ENCODE peak calls at places on chromosomes 11 and 22, in seven cellular contexts. R is tibial nerve, N is left colon, Z is T-helper 1 cell, Y is epithelial cell of esophagus, I is fibroblast of pulmonary artery, A is T1000. B is an unnamed sample.

GRCh38 chr11:70383664-70384395 is 14.5 kb upstream of the CTTN start:
- DNase-seq in Z (no peak), I (no peak), Y (no peak), A (no peak), R (no peak), N (no peak), B (no peak)

GRCh38 chr11:69306821-69307220 is 12.9 kb downstream of the MYEOV start:
- DNase-seq in R (no peak), Z (no peak), I (no peak), N (no peak), Y (no peak), A (no peak), B (no peak)

GRCh38 chr22:17922925-17923898 is 101.1 kb downstream of the MICAL3 start:
- DNase-seq in R (no peak), I (peak), Z (no peak), A (peak), Y (no peak), N (no peak), B (no peak)

GRCh38 chr11:4713241-4713640 is 8.7 kb downstream of the MMP26 start:
- DNase-seq in I (no peak), A (no peak), N (no peak), R (no peak), Y (peak), Z (no peak), B (no peak)

GRCh38 chr22:42788021-42788420 is 67.4 kb upstream of the A4GALT start:
- DNase-seq in Y (no peak), I (no peak), Z (no peak), A (no peak), R (no peak), N (no peak), B (no peak)

GRCh38 chr11:111299111-111300026 is 1.0 kb downstream of the POU2AF3 start:
- DNase-seq in N (peak), Z (no peak), Y (peak), I (peak), A (no peak), R (peak), B (peak)

GRCh38 chr22:33002035-33002434 is 56.1 kb downstream of the SYN3 start:
- DNase-seq in Z (no peak), R (no peak), A (no peak), N (no peak), I (no peak), Y (peak), B (no peak)

GRCh38 chr11:28618426-28618825 is 510.2 kb downstream of the METTL15 start:
- DNase-seq in R (no peak), Y (peak), Z (no peak), A (no peak), N (no peak), I (peak), B (no peak)

GRCh38 chr11:65588199-65589054 is 7.2 kb downstream of the KCNK7 start:
- DNase-seq in Y (peak), N (peak), R (no peak), I (peak), A (peak), Z (peak), B (no peak)

GRCh38 chr11:45900916-45901617 is 6.0 kb downstream of the FREY1 start:
- DNase-seq in Z (no peak), R (no peak), Y (no peak), A (no peak), I (no peak), N (no peak), B (no peak)